ENCODE peak calls at places on chromosomes 11 and 22, in nine cellular contexts. Q is activated gamma-delta T cell treated with Interleukin-2 at 50 U/mL for 16 hours; D is NCI-H1048; W is activated CD8-positive, alpha-beta memory T cell treated with anti-CD3 and anti-CD28 coated beads for 1 hour; E is left ventricle myocardium inferior; V is HEK293T; Y is pulmonary artery endothelial cell; A is stimulated activated CD4-positive, alpha-beta T cell treated with anti-CD3 and anti-CD28 coated beads, Interleukin-2, amount 100 ng/mL, for 48 hours; R is skeletal muscle cell. O is an unnamed sample.

GRCh38 chr22:23632178-23632577 is at the start of gene DRICH1:
- DNase-seq in Q (peak; percentile 18), D (no peak), W (no peak), E (no peak), V (no peak), Y (no peak), A (no peak), R (no peak), O (no peak)

GRCh38 chr11:8309862-8310261 is 46.2 kb upstream of the LMO1 start:
- DNase-seq in Q (no peak), D (no peak), W (no peak), E (no peak), V (no peak), Y (no peak), A (no peak), R (no peak), O (no peak)

GRCh38 chr11:76609736-76610370 is 60.7 kb downstream of the LRRC32 start:
- DNase-seq in Q (no peak), D (no peak), W (no peak), E (no peak), V (no peak), Y (no peak), A (no peak), R (no peak), O (peak; percentile 43)

GRCh38 chr22:29079218-29079901 is 6.5 kb downstream of the KREMEN1 start:
- DNase-seq in Q (no peak), D (peak; percentile 54), W (no peak), E (no peak), V (peak; percentile 79), Y (no peak), A (no peak), R (no peak), O (no peak)

GRCh38 chr11:17478064-17478463 is 1.4 kb upstream of the ABCC8 start:
- DNase-seq in Q (no peak), D (no peak), W (no peak), E (no peak), V (no peak), Y (no peak), A (no peak), R (no peak), O (no peak)

GRCh38 chr11:10076458-10077141 is 217.4 kb downstream of the SBF2 start:
- DNase-seq in Q (no peak), D (no peak), W (peak; percentile 8), E (peak; percentile 75), V (peak; percentile 42), Y (no peak), A (peak; percentile 33), R (no peak), O (peak; percentile 79)

GRCh38 chr11:57275582-57275981 is 38.5 kb upstream of the APLNR start:
- DNase-seq in Q (no peak), D (no peak), W (no peak), E (no peak), V (no peak), Y (peak; percentile 39), A (no peak), R (no peak), O (no peak)

GRCh38 chr11:19432370-19433163 is 191.8 kb upstream of the E2F8 start:
- DNase-seq in Q (no peak), D (no peak), W (no peak), E (no peak), V (no peak), Y (no peak), A (no peak), R (peak; percentile 91), O (no peak)

GRCh38 chr22:48968201-48968959 is 859.3 kb downstream of the BRD1 start:
- DNase-seq in Q (no peak), D (no peak), W (no peak), E (peak; percentile 5), V (no peak), Y (no peak), A (no peak), R (no peak), O (no peak)